ENCODE peak calls at places on chromosome 20, in five cellular contexts. K, F, A, Q and X are unnamed samples.

GRCh38 chr20:7094438-7094997 is 327.0 kb downstream of the BMP2 start:
- DNase-seq in K (no peak), F (no peak), A (peak), Q (peak), X (peak)

GRCh38 chr20:51338692-51339440 is 203.7 kb downstream of the NFATC2 start:
- DNase-seq in K (no peak), F (no peak), A (peak), Q (no peak), X (no peak)

GRCh38 chr20:7691647-7692046 is 248.6 kb downstream of the HAO1 start:
- DNase-seq in K (no peak), F (no peak), A (peak), Q (no peak), X (peak)

GRCh38 chr20:63891061-63892002 is 3.6 kb upstream of the DNAJC5 start:
- DNase-seq in K (no peak), F (no peak), A (no peak), Q (no peak), X (no peak)

GRCh38 chr20:10603971-10604864 is 69.6 kb downstream of the JAG1 start:
- DNase-seq in K (no peak), F (peak), A (peak), Q (no peak), X (peak)

GRCh38 chr20:35131953-35132352 is 15.2 kb downstream of the EDEM2 start:
- DNase-seq in K (no peak), F (no peak), A (no peak), Q (no peak), X (no peak)

GRCh38 chr20:38748863-38749153 is 548 bp downstream of the ACTR5 start:
- DNase-seq in K (peak), F (no peak), A (no peak), Q (peak), X (no peak)

GRCh38 chr20:19699132-19699971 is 58.7 kb upstream of the RIN2 start:
- DNase-seq in K (no peak), F (peak), A (peak), Q (no peak), X (peak)

GRCh38 chr20:38133680-38134426 is 31.2 kb downstream of the TGM2 start:
- DNase-seq in K (no peak), F (no peak), A (no peak), Q (no peak), X (no peak)

GRCh38 chr20:48826883-48827771 is 672 bp downstream of the PREX1 start:
- DNase-seq in K (no peak), F (peak), A (peak), Q (no peak), X (peak)

GRCh38 chr20:64115171-64115911 is 8.0 kb upstream of the NPBWR2 start:
- DNase-seq in K (no peak), F (no peak), A (no peak), Q (no peak), X (no peak)

GRCh38 chr20:41456341-41456740 is 89.7 kb upstream of the EMILIN3 start:
- DNase-seq in K (no peak), F (peak), A (peak), Q (no peak), X (no peak)

GRCh38 chr20:57082546-57082945 is 183.9 kb downstream of the BMP7 start:
- DNase-seq in K (no peak), F (no peak), A (no peak), Q (no peak), X (no peak)

GRCh38 chr20:32149566-32150170 is 40.2 kb downstream of the TM9SF4 start:
- DNase-seq in K (no peak), F (no peak), A (peak), Q (no peak), X (no peak)

GRCh38 chr20:53642196-53643030 is 48.8 kb upstream of the ZNF217 start:
- DNase-seq in K (peak), F (peak), A (peak), Q (no peak), X (peak)

GRCh38 chr20:61192254-61192950 is 59.7 kb upstream of the CDH4 start:
- DNase-seq in K (no peak), F (no peak), A (no peak), Q (no peak), X (peak)

GRCh38 chr20:49957487-49957938 is 21.3 kb downstream of the RNF114 start:
- DNase-seq in K (no peak), F (no peak), A (no peak), Q (no peak), X (no peak)

GRCh38 chr20:33927703-33928102 is 66.0 kb upstream of the RALY start:
- DNase-seq in K (no peak), F (no peak), A (no peak), Q (no peak), X (no peak)

GRCh38 chr20:21571841-21572690 is 58.2 kb upstream of the NKX2-2 start:
- DNase-seq in K (no peak), F (peak), A (no peak), Q (no peak), X (peak)

GRCh38 chr20:35000311-35000921 is 44.7 kb downstream of the MYH7B start:
- DNase-seq in K (no peak), F (no peak), A (no peak), Q (no peak), X (no peak)

GRCh38 chr20:56171087-56172012 is 77.2 kb upstream of the MC3R start:
- DNase-seq in K (no peak), F (no peak), A (peak), Q (no peak), X (peak)

GRCh38 chr20:51092238-51092822 is 69.4 kb upstream of the KCNG1 start:
- DNase-seq in K (no peak), F (peak), A (peak), Q (no peak), X (no peak)

GRCh38 chr20:57074386-57074785 is 192.1 kb downstream of the BMP7 start:
- DNase-seq in K (no peak), F (no peak), A (no peak), Q (no peak), X (no peak)

GRCh38 chr20:728022-728944 is 40.0 kb downstream of the SLC52A3 start:
- DNase-seq in K (peak), F (no peak), A (peak), Q (peak), X (peak)

GRCh38 chr20:33947709-33948295 is 45.9 kb upstream of the RALY start:
- DNase-seq in K (peak), F (peak), A (peak), Q (peak), X (peak)

GRCh38 chr20:62368629-62369507 is 1.8 kb upstream of the LAMA5 start:
- DNase-seq in K (no peak), F (no peak), A (peak), Q (peak), X (peak)

GRCh38 chr20:1155342-1155741 is 29.4 kb downstream of the TMEM74B start:
- DNase-seq in K (no peak), F (no peak), A (no peak), Q (no peak), X (no peak)

GRCh38 chr20:44858959-44859358 is 26.5 kb upstream of the YWHAB start:
- DNase-seq in K (no peak), F (no peak), A (no peak), Q (no peak), X (no peak)

GRCh38 chr20:54173653-54174451 is at the start of gene CYP24A1:
- DNase-seq in K (no peak), F (no peak), A (no peak), Q (no peak), X (peak)

GRCh38 chr20:44942264-44942973 is 17.8 kb downstream of the TOMM34 start:
- DNase-seq in K (no peak), F (no peak), A (no peak), Q (no peak), X (no peak)

GRCh38 chr20:56400001-56400640 is 7.7 kb downstream of the CSTF1 start:
- DNase-seq in K (peak), F (peak), A (peak), Q (peak), X (peak)

GRCh38 chr20:25480156-25480555 is 72.7 kb downstream of the GINS1 start:
- DNase-seq in K (no peak), F (no peak), A (no peak), Q (no peak), X (no peak)